ENCODE peak calls at places on chromosomes 12 and 14, in four cellular contexts. One of them, this sample, is unnamed.
A peak's percentile ranks its signal among the peaks of the same experiment; 100 is the strongest.

GRCh38 chr12:20507711-20508110 is 139.4 kb downstream of the PDE3A start:
- DNase-seq in K562: no peak
- DNase-seq in GM12878: no peak
- DNase-seq in HepG2: no peak
- DNase-seq in this sample: no peak

GRCh38 chr12:96044017-96044985 is 8.9 kb upstream of the LTA4H start:
- DNase-seq in K562: no peak
- DNase-seq in GM12878: no peak
- DNase-seq in HepG2: no peak
- DNase-seq in this sample: peak; percentile 84

GRCh38 chr12:93127582-93128331 is 198.7 kb upstream of the EEA1 start:
- DNase-seq in K562: peak; percentile 44
- DNase-seq in GM12878: no peak
- DNase-seq in HepG2: peak; percentile 98
- DNase-seq in this sample: peak; percentile 92

GRCh38 chr12:70756118-70756517 is 118.9 kb upstream of the PTPRB start:
- DNase-seq in K562: peak; percentile 67
- DNase-seq in GM12878: no peak
- DNase-seq in HepG2: no peak
- DNase-seq in this sample: peak; percentile 20

GRCh38 chr14:60721331-60722162 is 2.6 kb downstream of the SIX4 start:
- DNase-seq in K562: no peak
- DNase-seq in GM12878: no peak
- DNase-seq in HepG2: peak; percentile 67
- DNase-seq in this sample: peak; percentile 84

GRCh38 chr12:96421014-96421413 is 20.8 kb upstream of the CDK17 start:
- DNase-seq in K562: no peak
- DNase-seq in GM12878: no peak
- DNase-seq in HepG2: no peak
- DNase-seq in this sample: no peak

GRCh38 chr14:88470542-88471440 is 84.0 kb downstream of the PTPN21 start:
- DNase-seq in K562: no peak
- DNase-seq in GM12878: no peak
- DNase-seq in HepG2: no peak
- DNase-seq in this sample: peak; percentile 63

GRCh38 chr14:80977103-80977728 is 21.8 kb downstream of the TSHR start:
- DNase-seq in K562: no peak
- DNase-seq in GM12878: no peak
- DNase-seq in HepG2: no peak
- DNase-seq in this sample: no peak

GRCh38 chr14:60102389-60102788 is 10.7 kb downstream of the PCNX4 start:
- DNase-seq in K562: no peak
- DNase-seq in GM12878: no peak
- DNase-seq in HepG2: no peak
- DNase-seq in this sample: peak; percentile 91

GRCh38 chr14:58826845-58827686 is 189.3 kb downstream of the DACT1 start:
- DNase-seq in K562: no peak
- DNase-seq in GM12878: no peak
- DNase-seq in HepG2: no peak
- DNase-seq in this sample: no peak

GRCh38 chr14:103578401-103579075 is 15.8 kb downstream of the COA8 start:
- DNase-seq in K562: no peak
- DNase-seq in GM12878: no peak
- DNase-seq in HepG2: no peak
- DNase-seq in this sample: peak; percentile 53

GRCh38 chr14:99012703-99013102 is 259.3 kb downstream of the BCL11B start:
- DNase-seq in K562: no peak
- DNase-seq in GM12878: no peak
- DNase-seq in HepG2: no peak
- DNase-seq in this sample: no peak

DNA sequence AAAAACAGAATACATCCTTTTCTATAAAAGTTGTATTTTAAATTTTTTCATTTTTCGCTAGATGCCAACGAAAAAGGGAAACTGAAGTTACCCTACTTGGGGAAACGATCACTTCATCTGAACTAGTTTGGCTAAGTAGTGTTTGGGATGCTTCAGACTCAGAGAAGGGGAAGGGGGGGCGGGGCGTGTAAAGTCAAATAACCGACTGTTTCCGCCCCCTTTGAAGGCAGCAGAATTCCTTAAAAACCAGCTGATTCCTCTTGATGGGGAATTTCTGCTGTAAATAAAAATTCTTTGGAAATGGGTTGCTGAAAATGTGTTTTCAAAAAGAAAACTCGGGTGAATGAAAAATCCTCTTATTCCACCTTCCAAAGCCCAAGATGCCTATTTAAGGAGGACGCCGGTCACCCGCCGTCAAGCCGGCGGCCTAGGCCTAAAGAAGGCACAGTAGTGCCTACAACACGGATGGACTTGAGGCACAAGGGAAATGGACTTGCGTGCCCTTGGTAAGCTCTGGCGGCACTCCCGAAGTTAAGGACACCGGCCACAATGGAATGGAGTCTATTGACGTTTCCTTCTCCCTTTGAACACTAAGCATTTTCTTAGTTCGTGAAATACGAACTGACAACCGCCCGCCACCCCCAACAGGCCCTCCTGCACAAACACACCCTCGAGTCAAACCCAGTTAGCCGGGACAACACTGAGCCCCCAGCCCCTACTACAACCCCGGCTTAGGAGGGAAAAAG is 2.0 kb downstream of the ATXN2 start:
- DNase-seq in K562: peak; percentile 41
- DNase-seq in GM12878: no peak
- DNase-seq in HepG2: peak; percentile 70
- DNase-seq in this sample: peak; percentile 55
- TF ChIP-seq CEBPB in K562: no peak
- TF ChIP-seq CEBPB in GM12878: no peak
- TF ChIP-seq CEBPB in HepG2: no peak
- TF ChIP-seq CEBPB in this sample: no peak

GRCh38 chr14:89755816-89756215 is 198.7 kb downstream of the EFCAB11 start:
- DNase-seq in K562: no peak
- DNase-seq in GM12878: no peak
- DNase-seq in HepG2: no peak
- DNase-seq in this sample: no peak
- TF ChIP-seq CEBPB in K562: no peak
- TF ChIP-seq CEBPB in GM12878: no peak
- TF ChIP-seq CEBPB in HepG2: no peak
- TF ChIP-seq CEBPB in this sample: no peak

GRCh38 chr14:95018845-95019244 is 138.5 kb downstream of the DICER1 start:
- DNase-seq in K562: no peak
- DNase-seq in GM12878: no peak
- DNase-seq in HepG2: no peak
- DNase-seq in this sample: no peak
- TF ChIP-seq CEBPB in K562: peak; percentile 39
- TF ChIP-seq CEBPB in GM12878: no peak
- TF ChIP-seq CEBPB in HepG2: peak; percentile 43
- TF ChIP-seq CEBPB in this sample: peak; percentile 76

GRCh38 chr14:66645716-66646115 is 137.8 kb downstream of the GPHN start:
- DNase-seq in K562: no peak
- DNase-seq in GM12878: no peak
- DNase-seq in HepG2: peak; percentile 25
- DNase-seq in this sample: peak; percentile 8

GRCh38 chr14:66650491-66650911 is 142.6 kb downstream of the GPHN start:
- DNase-seq in K562: no peak
- DNase-seq in GM12878: peak; percentile 76
- DNase-seq in HepG2: no peak
- DNase-seq in this sample: no peak

GRCh38 chr14:66651536-66652220 is 143.7 kb downstream of the GPHN start:
- DNase-seq in K562: no peak
- DNase-seq in GM12878: no peak
- DNase-seq in HepG2: no peak
- DNase-seq in this sample: no peak

GRCh38 chr14:66652736-66653135 is 144.8 kb downstream of the GPHN start:
- DNase-seq in K562: no peak
- DNase-seq in GM12878: no peak
- DNase-seq in HepG2: no peak
- DNase-seq in this sample: no peak

DNA sequence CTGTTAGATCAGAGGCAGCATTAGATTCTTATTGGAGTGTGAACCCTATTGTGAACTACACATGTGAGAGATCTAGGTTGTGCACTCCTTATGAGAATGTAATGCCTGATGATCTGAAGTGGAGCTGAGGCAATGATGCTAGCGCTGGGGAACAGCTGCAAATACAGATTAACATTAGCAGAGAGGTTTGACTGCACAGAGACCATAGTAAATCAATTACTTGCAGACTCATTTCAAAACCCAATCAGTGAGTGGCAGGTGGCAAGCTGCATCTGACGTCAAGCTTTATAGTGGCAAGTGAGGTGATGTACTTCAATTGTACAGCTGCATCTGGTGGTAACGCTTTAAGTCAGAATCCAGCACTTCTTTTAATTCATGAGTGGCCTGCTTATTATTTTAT is 141.6 kb downstream of the GPHN start:
- DNase-seq in K562: no peak
- DNase-seq in GM12878: peak; percentile 79
- DNase-seq in HepG2: no peak
- DNase-seq in this sample: no peak
- TF ChIP-seq CEBPB in K562: no peak
- TF ChIP-seq CEBPB in GM12878: no peak
- TF ChIP-seq CEBPB in HepG2: no peak
- TF ChIP-seq CEBPB in this sample: no peak